ENCODE peak calls at places on chromosomes 13 and 19, in eight cellular contexts. P is activated CD8-positive, alpha-beta memory T cell treated with anti-CD3 and anti-CD28 coated beads for 4 hours; D is endothelial cell; W is left cardiac atrium; Y is C1 segment of cervical spinal cord; O is caudate nucleus; F is neural progenitor cell; H is LNCaP clone FGC. C is an unnamed sample.

GRCh38 chr19:2171349-2172145 is 7.8 kb downstream of the DOT1L start:
- DNase-seq in Y (no peak), P (peak), D (peak), H (no peak), W (peak), F (peak), O (no peak), C (peak)

GRCh38 chr13:67416047-67416925 is 186.2 kb upstream of the PCDH9 start:
- DNase-seq in W (no peak), H (no peak), F (peak), O (no peak), P (no peak), D (peak), Y (no peak), C (peak)

GRCh38 chr13:112711528-112712265 is 21.9 kb downstream of the ATP11A start:
- DNase-seq in O (peak), F (peak), H (no peak), Y (no peak), D (peak), W (peak), P (no peak), C (peak)

GRCh38 chr13:59483441-59484116 is 680.1 kb downstream of the DIAPH3 start:
- DNase-seq in P (no peak), H (no peak), Y (no peak), O (no peak), F (no peak), W (peak), D (no peak), C (no peak)

GRCh38 chr13:66102864-66103263 is 1127.3 kb downstream of the PCDH9 start:
- DNase-seq in O (no peak), P (no peak), D (no peak), H (no peak), Y (no peak), W (no peak), F (no peak), C (no peak)

GRCh38 chr19:7223429-7223828 is 70.8 kb downstream of the INSR start:
- DNase-seq in P (no peak), O (no peak), H (no peak), W (no peak), D (no peak), Y (no peak), F (no peak), C (no peak)

GRCh38 chr13:110769097-110769496 is 55.6 kb downstream of the ING1 start:
- DNase-seq in P (no peak), D (no peak), Y (no peak), H (no peak), O (no peak), W (no peak), F (no peak), C (no peak)

GRCh38 chr13:113655358-113656014 is 2.5 kb downstream of the ATP4B start:
- DNase-seq in D (no peak), Y (no peak), H (no peak), W (no peak), F (no peak), O (no peak), P (no peak), C (peak)

GRCh38 chr13:47890146-47890814 is 110.8 kb downstream of the SUCLA2 start:
- DNase-seq in D (no peak), P (no peak), Y (no peak), F (no peak), H (no peak), W (no peak), O (no peak), C (no peak)

GRCh38 chr19:56110515-56111448 is 10.3 kb downstream of the ZNF787 start:
- DNase-seq in P (no peak), W (peak), D (peak), H (peak), O (no peak), F (peak), Y (no peak), C (no peak)

GRCh38 chr19:6229951-6230712 is 49.6 kb downstream of the MLLT1 start:
- DNase-seq in Y (no peak), O (no peak), P (no peak), H (no peak), F (no peak), D (no peak), W (peak), C (no peak)

GRCh38 chr13:21012841-21013681 is 48.3 kb downstream of the LATS2 start:
- DNase-seq in W (no peak), D (no peak), P (no peak), H (peak), O (no peak), Y (no peak), F (no peak), C (no peak)

GRCh38 chr19:41307090-41307875 is 2.7 kb upstream of the CCDC97 start:
- DNase-seq in W (no peak), O (no peak), Y (no peak), P (no peak), F (no peak), H (no peak), D (no peak), C (no peak)

GRCh38 chr13:109344552-109345157 is 441.7 kb downstream of the IRS2 start:
- DNase-seq in F (no peak), O (no peak), D (no peak), H (no peak), P (no peak), W (no peak), Y (no peak), C (no peak)

GRCh38 chr19:48913114-48913513 is 13.0 kb downstream of the NUCB1 start:
- DNase-seq in D (no peak), F (peak), O (no peak), W (no peak), H (no peak), P (no peak), Y (no peak), C (no peak)

GRCh38 chr13:113793718-113794085 is 34.7 kb downstream of the TMEM255B start:
- DNase-seq in Y (no peak), F (no peak), P (no peak), H (no peak), D (no peak), W (no peak), O (no peak), C (no peak)

GRCh38 chr19:48501961-48502719 is 9.5 kb downstream of the LMTK3 start:
- DNase-seq in H (peak), F (peak), O (peak), Y (no peak), W (peak), D (peak), P (no peak), C (peak)

GRCh38 chr13:30918662-30919405 is 12.8 kb downstream of the MEDAG start:
- DNase-seq in H (no peak), D (no peak), F (no peak), P (no peak), W (no peak), O (no peak), Y (no peak), C (no peak)

GRCh38 chr19:37953125-37953524 is 46.1 kb downstream of the SIPA1L3 start:
- DNase-seq in D (no peak), P (no peak), F (peak), W (no peak), Y (no peak), H (no peak), O (no peak), C (no peak)

GRCh38 chr19:14059093-14059480 is 2.8 kb downstream of the PALM3 start:
- DNase-seq in D (peak), F (peak), H (no peak), Y (no peak), O (no peak), W (no peak), P (no peak), C (no peak)

GRCh38 chr13:102440259-102440936 is 38.5 kb upstream of the FGF14 start:
- DNase-seq in H (no peak), D (no peak), F (no peak), O (no peak), P (no peak), W (no peak), Y (no peak), C (no peak)

GRCh38 chr13:31950121-31950810 is 81.3 kb upstream of the FRY start:
- DNase-seq in F (no peak), H (no peak), W (no peak), O (no peak), P (no peak), D (no peak), Y (no peak), C (no peak)

GRCh38 chr19:54532528-54532927 is 29.9 kb downstream of the LAIR2 start:
- DNase-seq in F (no peak), P (no peak), Y (no peak), W (no peak), O (no peak), H (no peak), D (no peak), C (no peak)

GRCh38 chr13:23271331-23271730 is 90.6 kb downstream of the SGCG start:
- DNase-seq in D (no peak), O (no peak), Y (no peak), P (no peak), W (no peak), F (no peak), H (no peak), C (no peak)

GRCh38 chr13:51666316-51666715 is 82.1 kb downstream of the WDFY2 start:
- DNase-seq in Y (no peak), W (no peak), O (no peak), H (no peak), F (no peak), D (no peak), P (no peak), C (no peak)

GRCh38 chr13:45015300-45015699 is 26.0 kb downstream of the GPALPP1 start:
- DNase-seq in O (no peak), W (no peak), H (no peak), P (no peak), F (no peak), D (no peak), Y (no peak), C (no peak)

GRCh38 chr13:76872686-76873085 is 13.5 kb downstream of the KCTD12 start:
- DNase-seq in Y (no peak), W (no peak), H (no peak), F (no peak), O (no peak), P (no peak), D (no peak), C (no peak)

GRCh38 chr19:10699650-10700335 is 1.4 kb upstream of the QTRT1 start:
- DNase-seq in W (no peak), O (peak), Y (no peak), F (peak), H (no peak), D (peak), P (peak), C (peak)

GRCh38 chr19:7242601-7243258 is 51.5 kb downstream of the INSR start:
- DNase-seq in H (no peak), P (no peak), F (no peak), D (no peak), Y (no peak), O (no peak), W (no peak), C (no peak)

C was measured in Caco-2.